ENCODE peak calls at places on chromosome 21, in five cellular contexts. W is H54, B is D721Med, Z is fibroblast of lung, X is 8988T. E is an unnamed sample.

GRCh38 chr21:15560383-15561056 is 169.3 kb upstream of the USP25 start:
- DNase-seq in W (no peak), B (no peak), Z (no peak), X (no peak), E (no peak)

GRCh38 chr21:42674351-42674940 is 21.0 kb downstream of the PDE9A start:
- DNase-seq in W (no peak), B (no peak), Z (peak), X (no peak), E (no peak)

GRCh38 chr21:42055425-42055824 is 15.7 kb upstream of the UMODL1 start:
- DNase-seq in W (no peak), B (no peak), Z (no peak), X (no peak), E (no peak)

GRCh38 chr21:42627527-42628289 is 25.7 kb upstream of the PDE9A start:
- DNase-seq in W (no peak), B (no peak), Z (no peak), X (no peak), E (no peak)

GRCh38 chr21:43900690-43901089 is 35.7 kb downstream of the AGPAT3 start:
- DNase-seq in W (no peak), B (no peak), Z (no peak), X (no peak), E (no peak)

GRCh38 chr21:45555557-45556301 is 13.5 kb upstream of the SLC19A1 start:
- DNase-seq in W (peak), B (peak), Z (peak), X (peak), E (no peak)

GRCh38 chr21:45481566-45481965 is 60.7 kb downstream of the SLC19A1 start:
- DNase-seq in W (no peak), B (no peak), Z (no peak), X (no peak), E (no peak)

GRCh38 chr21:39630191-39630591 is 17.5 kb downstream of the B3GALT5 start:
- DNase-seq in W (no peak), B (no peak), Z (peak), X (no peak), E (no peak)